ENCODE peak calls at places on chromosomes 11 and 22, in six cellular contexts. K, A, O, P, B and H are unnamed samples.

GRCh38 chr22:36897611-36898010 is 15.8 kb upstream of the CSF2RB start:
- DNase-seq in A (no peak), O (no peak), P (no peak), B (no peak), K (no peak), H (no peak)

GRCh38 chr22:50304528-50305392 is 2.7 kb downstream of the PLXNB2 start:
- DNase-seq in B (no peak), O (peak; percentile 42), A (no peak), P (no peak), K (peak; percentile 38), H (no peak)

GRCh38 chr11:134478176-134478575 is 66.1 kb upstream of the B3GAT1 start:
- DNase-seq in P (no peak), O (no peak), A (no peak), B (no peak), K (no peak), H (no peak)

GRCh38 chr11:29527391-29527936 is 489.4 kb downstream of the KCNA4 start:
- DNase-seq in A (no peak), B (no peak), P (no peak), O (peak; percentile 63), K (no peak), H (no peak)

GRCh38 chr11:74611369-74611861 is 19.0 kb downstream of the POLD3 start:
- DNase-seq in A (no peak), B (no peak), O (peak; percentile 56), P (no peak), K (peak; percentile 47), H (no peak)

GRCh38 chr22:27340047-27340446 is 461.5 kb downstream of the MN1 start:
- DNase-seq in B (no peak), O (no peak), K (no peak), P (no peak), A (no peak), H (no peak)

GRCh38 chr22:50059185-50059880 is 1.2 kb upstream of the TTLL8 start:
- DNase-seq in B (no peak), O (peak; percentile 23), K (no peak), A (no peak), P (no peak), H (no peak)

GRCh38 chr11:26930518-26931247 is 63.2 kb upstream of the FIBIN start:
- DNase-seq in B (no peak), P (no peak), O (peak; percentile 41), A (no peak), K (no peak), H (no peak)

GRCh38 chr22:49296561-49296960 is 531.1 kb downstream of the BRD1 start:
- DNase-seq in K (no peak), B (no peak), O (no peak), A (no peak), P (no peak), H (no peak)

GRCh38 chr22:19998991-19999820 is 17.4 kb downstream of the ARVCF start:
- DNase-seq in P (no peak), B (no peak), A (no peak), K (no peak), O (no peak), H (no peak)

GRCh38 chr22:38317237-38317994 is at the start of gene CSNK1E:
- DNase-seq in B (no peak), A (peak; percentile 81), O (peak; percentile 70), P (peak; percentile 64), K (peak; percentile 79), H (peak; percentile 4)

GRCh38 chr11:57260937-57261783 is 24.1 kb upstream of the APLNR start:
- DNase-seq in P (no peak), A (no peak), O (no peak), B (no peak), K (no peak), H (no peak)

GRCh38 chr11:111811445-111811844 is 45.3 kb upstream of the PPP2R1B start:
- DNase-seq in K (no peak), B (no peak), A (no peak), P (no peak), O (no peak), H (no peak)